ENCODE peak calls at places on chromosome X, in seven cellular contexts. One of them, this sample, is unnamed.

GRCh38 chrX:118698516-118699247 is 28.7 kb upstream of the IL13RA1 start:
- DNase-seq in colonic mucosa: no peak
- DNase-seq in lung: no peak
- DNase-seq in heart left ventricle: no peak
- DNase-seq in lower lobe of right lung: no peak
- DNase-seq in right lobe of liver: no peak
- DNase-seq in OCI-LY7: peak; percentile 39
- DNase-seq in this sample: no peak

GRCh38 chrX:113384628-113385027 is 544.0 kb upstream of the AMOT start:
- DNase-seq in colonic mucosa: no peak
- DNase-seq in lung: no peak
- DNase-seq in heart left ventricle: no peak
- DNase-seq in lower lobe of right lung: no peak
- DNase-seq in right lobe of liver: no peak
- DNase-seq in OCI-LY7: no peak
- DNase-seq in this sample: no peak

GRCh38 chrX:12791253-12792228 is at the start of gene PRPS2:
- DNase-seq in colonic mucosa: peak; percentile 82
- DNase-seq in lung: peak; percentile 67
- DNase-seq in heart left ventricle: peak; percentile 57
- DNase-seq in lower lobe of right lung: peak; percentile 75
- DNase-seq in right lobe of liver: peak; percentile 82
- DNase-seq in OCI-LY7: peak; percentile 60
- DNase-seq in this sample: peak; percentile 69

GRCh38 chrX:3609800-3610199 is 103.6 kb downstream of the PRKX start:
- DNase-seq in colonic mucosa: no peak
- DNase-seq in lung: no peak
- DNase-seq in heart left ventricle: no peak
- DNase-seq in lower lobe of right lung: no peak
- DNase-seq in right lobe of liver: no peak
- DNase-seq in OCI-LY7: no peak
- DNase-seq in this sample: no peak

GRCh38 chrX:50941638-50942037 is 31.1 kb downstream of the BMP15 start:
- DNase-seq in colonic mucosa: peak; percentile 19
- DNase-seq in lung: no peak
- DNase-seq in heart left ventricle: no peak
- DNase-seq in lower lobe of right lung: no peak
- DNase-seq in right lobe of liver: no peak
- DNase-seq in OCI-LY7: peak; percentile 1
- DNase-seq in this sample: no peak

GRCh38 chrX:141736656-141737055 is 38.1 kb upstream of the SPANXD start:
- DNase-seq in colonic mucosa: no peak
- DNase-seq in lung: no peak
- DNase-seq in heart left ventricle: no peak
- DNase-seq in lower lobe of right lung: no peak
- DNase-seq in right lobe of liver: no peak
- DNase-seq in OCI-LY7: no peak
- DNase-seq in this sample: no peak

GRCh38 chrX:136879001-136879667 is 1.4 kb downstream of the RBMX start:
- DNase-seq in colonic mucosa: no peak
- DNase-seq in lung: no peak
- DNase-seq in heart left ventricle: no peak
- DNase-seq in lower lobe of right lung: no peak
- DNase-seq in right lobe of liver: no peak
- DNase-seq in OCI-LY7: peak; percentile 24
- DNase-seq in this sample: no peak

GRCh38 chrX:22634081-22634480 is 361.4 kb downstream of the CBLL2 start:
- DNase-seq in colonic mucosa: no peak
- DNase-seq in lung: no peak
- DNase-seq in heart left ventricle: no peak
- DNase-seq in lower lobe of right lung: no peak
- DNase-seq in right lobe of liver: no peak
- DNase-seq in OCI-LY7: no peak
- DNase-seq in this sample: no peak

GRCh38 chrX:79081895-79082512 is 62.5 kb upstream of the GPR174 start:
- DNase-seq in colonic mucosa: peak; percentile 19
- DNase-seq in lung: no peak
- DNase-seq in heart left ventricle: peak; percentile 6
- DNase-seq in lower lobe of right lung: no peak
- DNase-seq in right lobe of liver: no peak
- DNase-seq in OCI-LY7: peak; percentile 58
- DNase-seq in this sample: no peak

GRCh38 chrX:66200855-66201795 is 37.1 kb downstream of the HEPH start:
- DNase-seq in colonic mucosa: peak; percentile 41
- DNase-seq in lung: no peak
- DNase-seq in heart left ventricle: no peak
- DNase-seq in lower lobe of right lung: no peak
- DNase-seq in right lobe of liver: no peak
- DNase-seq in OCI-LY7: peak; percentile 14
- DNase-seq in this sample: no peak

DNA sequence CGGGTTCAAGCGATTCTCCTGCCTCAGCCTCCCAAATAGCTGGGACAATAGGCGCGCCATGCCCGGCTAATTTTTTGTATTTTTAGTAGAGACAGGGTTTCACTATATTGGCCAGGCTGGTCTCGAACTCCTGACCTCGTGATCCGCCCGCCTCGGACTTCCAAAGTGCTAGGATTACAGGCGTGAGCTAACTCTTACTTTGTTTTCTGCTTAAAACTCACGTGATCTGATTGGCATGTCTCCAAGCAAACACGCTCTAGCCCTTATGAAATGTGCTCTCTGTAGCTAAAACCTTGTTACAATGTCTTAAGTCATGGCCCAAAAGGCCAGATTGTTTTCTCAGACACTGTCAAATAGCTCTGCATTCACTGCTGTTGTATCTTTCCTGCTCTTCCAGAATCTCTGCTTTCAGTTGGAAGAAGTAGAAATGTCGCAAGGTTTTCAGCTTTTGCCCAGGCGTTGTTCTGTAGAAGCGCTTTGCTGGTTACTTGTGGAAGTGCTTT is 39.7 kb upstream of the OGT start:
- DNase-seq in colonic mucosa: no peak
- DNase-seq in lung: peak; percentile 31
- DNase-seq in heart left ventricle: peak; percentile 8
- DNase-seq in lower lobe of right lung: peak; percentile 36
- DNase-seq in right lobe of liver: no peak
- DNase-seq in OCI-LY7: no peak
- DNase-seq in this sample: peak; percentile 34
- H3K4me3 ChIP-seq in colonic mucosa: peak overlapping the region; percentile 44
- H3K4me3 ChIP-seq in lung: no peak overlapping the region
- H3K4me3 ChIP-seq in heart left ventricle: peak overlapping the region; percentile 36
- H3K4me3 ChIP-seq in lower lobe of right lung: peak overlapping the region; percentile 66
- H3K4me3 ChIP-seq in right lobe of liver: peak overlapping the region; percentile 60
- H3K4me3 ChIP-seq in OCI-LY7: no peak overlapping the region
- H3K4me3 ChIP-seq in this sample: peak overlapping the region; percentile 57

GRCh38 chrX:47497274-47497673 is 14.3 kb upstream of the ZNF41 start:
- DNase-seq in colonic mucosa: no peak
- DNase-seq in lung: no peak
- DNase-seq in heart left ventricle: no peak
- DNase-seq in lower lobe of right lung: no peak
- DNase-seq in right lobe of liver: no peak
- DNase-seq in OCI-LY7: peak; percentile 23
- DNase-seq in this sample: no peak
- TF ChIP-seq CTCF in colonic mucosa: no peak
- TF ChIP-seq CTCF in lung: no peak
- TF ChIP-seq CTCF in heart left ventricle: peak; percentile 35
- TF ChIP-seq CTCF in lower lobe of right lung: peak; percentile 25
- TF ChIP-seq CTCF in right lobe of liver: peak; percentile 45
- TF ChIP-seq CTCF in OCI-LY7: peak; percentile 77
- TF ChIP-seq CTCF in this sample: no peak

GRCh38 chrX:44927398-44927797 is 54.4 kb downstream of the KDM6A start:
- DNase-seq in colonic mucosa: no peak
- DNase-seq in lung: no peak
- DNase-seq in heart left ventricle: no peak
- DNase-seq in lower lobe of right lung: no peak
- DNase-seq in right lobe of liver: no peak
- DNase-seq in OCI-LY7: no peak
- DNase-seq in this sample: no peak
- H3K4me1 ChIP-seq in colonic mucosa: no peaks in the 10 kb centered on the region
- H3K4me1 ChIP-seq in lung: peaks cover 1% of the 10 kb centered on the region
- H3K4me1 ChIP-seq in heart left ventricle: no peaks in the 10 kb centered on the region
- H3K4me1 ChIP-seq in lower lobe of right lung: peaks cover 6% of the 10 kb centered on the region
- H3K4me1 ChIP-seq in right lobe of liver: peaks cover 5% of the 10 kb centered on the region
- H3K4me1 ChIP-seq in OCI-LY7: no peaks in the 10 kb centered on the region
- H3K4me1 ChIP-seq in this sample: peaks cover 58% of the 10 kb centered on the region

GRCh38 chrX:23813808-23814207 is 30.8 kb downstream of the SAT1 start:
- DNase-seq in colonic mucosa: no peak
- DNase-seq in lung: no peak
- DNase-seq in heart left ventricle: no peak
- DNase-seq in lower lobe of right lung: no peak
- DNase-seq in right lobe of liver: no peak
- DNase-seq in OCI-LY7: no peak
- DNase-seq in this sample: no peak

GRCh38 chrX:23815376-23815775 is 32.4 kb downstream of the SAT1 start:
- DNase-seq in colonic mucosa: no peak
- DNase-seq in lung: no peak
- DNase-seq in heart left ventricle: no peak
- DNase-seq in lower lobe of right lung: no peak
- DNase-seq in right lobe of liver: no peak
- DNase-seq in OCI-LY7: no peak
- DNase-seq in this sample: no peak

GRCh38 chrX:23816179-23816578 is 33.2 kb downstream of the SAT1 start:
- DNase-seq in colonic mucosa: no peak
- DNase-seq in lung: no peak
- DNase-seq in heart left ventricle: no peak
- DNase-seq in lower lobe of right lung: no peak
- DNase-seq in right lobe of liver: no peak
- DNase-seq in OCI-LY7: no peak
- DNase-seq in this sample: no peak

GRCh38 chrX:23810279-23810678 is 27.3 kb downstream of the SAT1 start:
- DNase-seq in colonic mucosa: no peak
- DNase-seq in lung: no peak
- DNase-seq in heart left ventricle: no peak
- DNase-seq in lower lobe of right lung: no peak
- DNase-seq in right lobe of liver: no peak
- DNase-seq in OCI-LY7: no peak
- DNase-seq in this sample: no peak

GRCh38 chrX:23811135-23811781 is 28.3 kb downstream of the SAT1 start:
- DNase-seq in colonic mucosa: no peak
- DNase-seq in lung: no peak
- DNase-seq in heart left ventricle: no peak
- DNase-seq in lower lobe of right lung: peak; percentile 55
- DNase-seq in right lobe of liver: no peak
- DNase-seq in OCI-LY7: no peak
- DNase-seq in this sample: no peak
- H3K4me3 ChIP-seq in colonic mucosa: no peak overlapping the region
- H3K4me3 ChIP-seq in lung: no peak overlapping the region
- H3K4me3 ChIP-seq in heart left ventricle: no peak overlapping the region
- H3K4me3 ChIP-seq in lower lobe of right lung: peak overlapping the region; percentile 6
- H3K4me3 ChIP-seq in right lobe of liver: no peak overlapping the region
- H3K4me3 ChIP-seq in OCI-LY7: no peak overlapping the region
- H3K4me3 ChIP-seq in this sample: no peak overlapping the region

GRCh38 chrX:29044802-29045201 is 457.6 kb downstream of the IL1RAPL1 start:
- DNase-seq in colonic mucosa: no peak
- DNase-seq in lung: no peak
- DNase-seq in heart left ventricle: no peak
- DNase-seq in lower lobe of right lung: no peak
- DNase-seq in right lobe of liver: no peak
- DNase-seq in OCI-LY7: no peak
- DNase-seq in this sample: no peak
- TF ChIP-seq CTCF in colonic mucosa: no peak
- TF ChIP-seq CTCF in lung: no peak
- TF ChIP-seq CTCF in heart left ventricle: peak; percentile 29
- TF ChIP-seq CTCF in lower lobe of right lung: no peak
- TF ChIP-seq CTCF in right lobe of liver: peak; percentile 31
- TF ChIP-seq CTCF in OCI-LY7: no peak
- TF ChIP-seq CTCF in this sample: no peak

This sample was measured in stomach.